ENCODE peak calls at places on chromosomes 3 and 15, in eight cellular contexts. S is colonic mucosa, P is fibroblast of mammary gland, T is GM13977, L is progenitor cell of endocrine pancreas, X is type B pancreatic cell, N is tibial nerve, K is fibroblast of lung. O is an unnamed sample.

GRCh38 chr3:101095703-101096102 is 102.5 kb upstream of the ABI3BP start:
- DNase-seq in S (no peak), P (no peak), T (no peak), L (no peak), X (no peak), N (no peak), K (peak), O (no peak)

GRCh38 chr3:57556459-57557087 is 499 bp downstream of the PDE12 start:
- DNase-seq in S (peak), P (peak), T (peak), L (peak), X (no peak), N (no peak), K (peak), O (no peak)

GRCh38 chr15:65903296-65904073 is 34.2 kb downstream of the RAB11A start:
- DNase-seq in S (no peak), P (peak), T (no peak), L (no peak), X (no peak), N (no peak), K (peak), O (no peak)

GRCh38 chr3:157618075-157618760 is 115.0 kb upstream of the VEPH1 start:
- DNase-seq in S (no peak), P (peak), T (peak), L (no peak), X (no peak), N (no peak), K (peak), O (no peak)

GRCh38 chr15:77753238-77753873 is 120.6 kb upstream of the LINGO1 start:
- DNase-seq in S (no peak), P (peak), T (peak), L (peak), X (no peak), N (no peak), K (peak), O (no peak)

GRCh38 chr3:182843478-182843877 is 50.2 kb downstream of the ATP11B start:
- DNase-seq in S (no peak), P (peak), T (no peak), L (no peak), X (no peak), N (no peak), K (peak), O (no peak)

GRCh38 chr15:52997123-52997522 is 207.0 kb upstream of the ONECUT1 start:
- DNase-seq in S (no peak), P (no peak), T (no peak), L (no peak), X (no peak), N (no peak), K (no peak), O (no peak)

GRCh38 chr15:50452927-50453326 is 28.7 kb downstream of the USP8 start:
- DNase-seq in S (no peak), P (peak), T (no peak), L (no peak), X (no peak), N (no peak), K (peak), O (no peak)

GRCh38 chr3:39095778-39096177 is 11.6 kb downstream of the GORASP1 start:
- DNase-seq in S (no peak), P (no peak), T (no peak), L (no peak), X (no peak), N (no peak), K (no peak), O (peak)

GRCh38 chr3:114644372-114644771 is 350.5 kb downstream of the TIGIT start:
- DNase-seq in S (no peak), P (no peak), T (no peak), L (no peak), X (no peak), N (no peak), K (peak), O (no peak)

GRCh38 chr3:197516517-197516889 is 39.3 kb downstream of the BDH1 start:
- DNase-seq in S (no peak), P (peak), T (no peak), L (no peak), X (no peak), N (no peak), K (peak), O (no peak)

GRCh38 chr15:60933914-60934885 is 294.9 kb downstream of the RORA start:
- DNase-seq in S (no peak), P (no peak), T (no peak), L (no peak), X (no peak), N (no peak), K (peak), O (no peak)

GRCh38 chr3:128294999-128295468 is 141.8 kb downstream of the EEFSEC start:
- DNase-seq in S (peak), P (no peak), T (no peak), L (no peak), X (peak), N (no peak), K (no peak), O (peak)

GRCh38 chr3:148309390-148310035 is 388.2 kb upstream of the AGTR1 start:
- DNase-seq in S (peak), P (peak), T (peak), L (no peak), X (no peak), N (peak), K (peak), O (no peak)

GRCh38 chr3:148873928-148874326 is 8.8 kb downstream of the CPA3 start:
- DNase-seq in S (no peak), P (no peak), T (no peak), L (no peak), X (no peak), N (no peak), K (peak), O (no peak)

GRCh38 chr15:93246266-93247242 is 157.5 kb upstream of the RGMA start:
- DNase-seq in S (no peak), P (no peak), T (no peak), L (no peak), X (no peak), N (no peak), K (no peak), O (peak)

GRCh38 chr15:63025460-63025859 is 17.1 kb upstream of the TPM1 start:
- DNase-seq in S (no peak), P (no peak), T (no peak), L (no peak), X (no peak), N (no peak), K (no peak), O (no peak)

GRCh38 chr3:51729005-51729633 is 22.3 kb downstream of the GRM2 start:
- DNase-seq in S (no peak), P (peak), T (no peak), L (no peak), X (no peak), N (no peak), K (peak), O (no peak)

GRCh38 chr3:177320765-177321247 is 123.5 kb upstream of the TBL1XR1 start:
- DNase-seq in S (no peak), P (no peak), T (no peak), L (no peak), X (no peak), N (no peak), K (peak), O (no peak)

GRCh38 chr3:22089284-22089683 is 338.3 kb upstream of the ZNF385D start:
- DNase-seq in S (no peak), P (peak), T (peak), L (no peak), X (no peak), N (no peak), K (peak), O (no peak)

GRCh38 chr3:30934208-30934550 is 39.7 kb upstream of the GADL1 start:
- DNase-seq in S (no peak), P (peak), T (peak), L (no peak), X (no peak), N (no peak), K (peak), O (no peak)

DNA sequence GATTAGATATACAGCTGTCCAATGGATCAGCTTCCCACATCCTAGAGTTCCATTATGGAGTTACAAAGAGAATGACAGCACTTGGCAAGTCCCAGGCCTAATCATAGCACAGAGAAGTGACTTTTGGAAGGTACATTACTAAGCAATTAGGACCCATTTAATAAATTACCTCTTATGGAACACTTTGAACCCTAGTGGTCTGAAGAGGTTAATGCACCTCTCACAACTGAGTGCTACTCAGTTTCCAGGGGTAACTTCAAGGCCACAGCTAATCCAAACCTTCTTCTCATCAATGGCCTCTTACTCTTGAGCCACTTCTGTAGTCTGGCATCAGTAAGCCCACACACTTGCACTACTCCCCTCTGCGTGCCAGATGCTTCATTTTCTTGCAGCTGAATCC is 34.9 kb upstream of the MEIS2 start:
- DNase-seq in S (no peak), P (no peak), T (no peak), L (no peak), X (no peak), N (no peak), K (no peak), O (no peak)
- TF ChIP-seq CTCF in S (no peak), P (peak), T (peak), L (peak), X (peak), N (no peak), K (peak), O (no peak)

DNA sequence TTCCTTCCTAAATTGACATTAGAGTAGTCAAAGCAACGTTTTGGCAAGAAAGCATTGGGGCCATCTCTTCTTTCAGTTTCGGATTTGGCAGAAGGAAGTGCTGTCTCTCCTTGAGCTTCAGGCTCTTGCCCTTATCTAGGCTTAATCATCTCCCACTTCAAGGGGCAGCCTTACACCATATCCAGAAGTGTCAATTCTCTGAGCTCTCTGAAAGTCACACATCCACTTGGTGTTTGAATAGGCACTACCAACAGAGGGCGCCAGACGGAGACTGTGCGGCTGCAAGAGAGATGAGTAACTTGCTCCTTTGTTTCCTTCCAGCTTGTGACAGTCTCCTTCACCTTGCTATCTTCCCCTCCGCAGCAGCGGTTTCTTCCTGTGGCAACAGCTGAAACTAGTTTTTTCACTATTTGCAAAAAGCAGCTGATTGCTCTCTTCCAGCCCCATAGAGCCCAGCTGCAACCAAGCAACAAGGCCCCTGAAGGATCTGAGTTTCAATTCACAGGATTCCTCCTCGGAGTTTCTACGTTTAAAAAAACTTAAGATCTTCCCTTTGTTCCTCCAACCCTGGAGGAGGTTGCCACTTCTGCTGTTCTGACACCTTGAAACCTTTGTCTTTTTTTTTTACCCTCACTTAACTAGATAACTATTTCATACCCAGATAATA is 147.0 kb upstream of the SLCO3A1 start:
- DNase-seq in S (peak), P (peak), T (peak), L (peak), X (peak), N (peak), K (peak), O (no peak)
- TF ChIP-seq CTCF in S (peak), P (peak), T (peak), L (peak), X (peak), N (peak), K (peak), O (peak)

DNA sequence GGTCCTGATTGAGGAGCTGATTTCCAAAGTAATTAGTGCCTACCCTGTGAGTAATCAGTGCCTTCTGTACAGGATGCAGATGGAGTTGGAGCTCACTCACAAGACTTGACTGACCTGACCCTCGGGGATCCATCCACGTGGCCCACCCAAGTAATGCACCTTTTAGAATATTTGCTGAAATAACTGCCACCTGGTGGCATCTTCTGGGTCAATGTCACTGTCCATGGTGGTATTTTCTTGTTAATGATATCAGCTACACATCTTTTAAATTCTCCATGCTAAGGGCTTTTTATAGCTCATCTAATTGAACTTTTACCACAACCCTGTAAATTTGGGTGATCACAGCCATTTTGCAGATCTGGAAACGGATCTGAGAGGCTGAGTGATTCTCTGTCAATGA is 74.3 kb upstream of the ANKRD34C start:
- DNase-seq in S (no peak), P (no peak), T (no peak), L (no peak), X (no peak), N (no peak), K (no peak), O (no peak)
- TF ChIP-seq CTCF in S (no peak), P (no peak), T (no peak), L (no peak), X (no peak), N (no peak), K (no peak), O (no peak)

GRCh38 chr3:37015631-37016030 is 22.3 kb downstream of the MLH1 start:
- DNase-seq in S (no peak), P (no peak), T (no peak), L (no peak), X (no peak), N (no peak), K (no peak), O (no peak)

GRCh38 chr3:37014620-37015019 is 21.3 kb downstream of the MLH1 start:
- DNase-seq in S (no peak), P (no peak), T (no peak), L (no peak), X (no peak), N (no peak), K (no peak), O (no peak)

GRCh38 chr3:37017683-37018082 is 24.4 kb downstream of the MLH1 start:
- DNase-seq in S (no peak), P (no peak), T (no peak), L (no peak), X (no peak), N (no peak), K (no peak), O (no peak)

DNA sequence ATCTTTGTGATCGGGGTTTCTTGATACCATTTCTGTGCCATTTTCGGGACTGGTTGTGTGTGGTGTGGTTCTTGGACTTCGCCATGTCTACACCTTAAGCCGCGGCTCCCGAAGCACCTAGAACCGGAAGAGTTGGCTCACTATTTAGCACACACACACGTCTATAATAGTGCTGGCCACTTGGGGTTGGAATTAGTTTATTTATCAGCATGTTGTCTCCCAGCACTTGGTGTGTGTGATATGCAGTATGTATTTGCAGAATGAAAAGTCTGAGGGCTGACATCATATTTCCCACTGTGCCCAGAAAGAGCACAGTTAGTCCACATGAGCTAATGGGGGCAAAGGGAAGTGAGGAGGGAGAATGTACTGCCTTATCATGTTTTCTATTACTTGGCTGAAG is 23.6 kb downstream of the MLH1 start:
- DNase-seq in S (no peak), P (no peak), T (no peak), L (no peak), X (no peak), N (no peak), K (no peak), O (no peak)
- TF ChIP-seq CTCF in S (no peak), P (no peak), T (no peak), L (no peak), X (no peak), N (no peak), K (no peak), O (no peak)

GRCh38 chr3:62558549-62559112 is 185.3 kb upstream of the FEZF2 start:
- DNase-seq in S (no peak), P (peak), T (peak), L (no peak), X (no peak), N (no peak), K (no peak), O (no peak)
- TF ChIP-seq CTCF in S (peak), P (peak), T (peak), L (peak), X (peak), N (no peak), K (peak), O (peak)

DNA sequence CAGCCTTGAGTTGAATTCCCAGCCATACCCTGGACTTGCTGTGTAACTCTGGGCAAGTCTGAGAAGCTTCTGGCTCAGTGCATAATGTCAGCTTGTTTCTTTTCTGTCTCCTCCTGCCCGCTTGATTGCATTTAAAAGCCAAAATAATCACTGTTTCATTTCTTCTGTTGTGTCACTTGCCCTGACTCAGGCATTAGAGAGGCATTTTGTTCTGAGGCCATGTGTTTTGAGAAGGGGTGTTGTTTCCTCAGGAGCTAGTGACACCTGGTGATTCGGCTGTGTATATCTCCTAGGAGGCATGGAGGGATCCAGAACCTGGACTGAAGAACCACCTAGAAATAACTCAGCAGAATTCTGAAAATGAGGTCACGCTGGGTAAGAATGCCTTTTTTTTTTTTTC is 16.0 kb downstream of the WDR73 start:
- DNase-seq in S (no peak), P (peak), T (no peak), L (no peak), X (no peak), N (no peak), K (peak), O (no peak)
- TF ChIP-seq CTCF in S (no peak), P (no peak), T (no peak), L (no peak), X (no peak), N (no peak), K (no peak), O (no peak)

GRCh38 chr15:98583758-98584157 is 64.6 kb upstream of the IGF1R start:
- DNase-seq in S (no peak), P (no peak), T (no peak), L (no peak), X (no peak), N (no peak), K (no peak), O (no peak)

GRCh38 chr15:98586066-98586465 is 62.3 kb upstream of the IGF1R start:
- DNase-seq in S (no peak), P (no peak), T (no peak), L (no peak), X (no peak), N (no peak), K (no peak), O (no peak)

GRCh38 chr15:98580577-98580976 is 67.8 kb upstream of the IGF1R start:
- DNase-seq in S (no peak), P (no peak), T (no peak), L (no peak), X (peak), N (no peak), K (no peak), O (peak)

GRCh38 chr15:98582900-98583554 is 65.3 kb upstream of the IGF1R start:
- DNase-seq in S (no peak), P (no peak), T (no peak), L (no peak), X (no peak), N (no peak), K (no peak), O (peak)

DNA sequence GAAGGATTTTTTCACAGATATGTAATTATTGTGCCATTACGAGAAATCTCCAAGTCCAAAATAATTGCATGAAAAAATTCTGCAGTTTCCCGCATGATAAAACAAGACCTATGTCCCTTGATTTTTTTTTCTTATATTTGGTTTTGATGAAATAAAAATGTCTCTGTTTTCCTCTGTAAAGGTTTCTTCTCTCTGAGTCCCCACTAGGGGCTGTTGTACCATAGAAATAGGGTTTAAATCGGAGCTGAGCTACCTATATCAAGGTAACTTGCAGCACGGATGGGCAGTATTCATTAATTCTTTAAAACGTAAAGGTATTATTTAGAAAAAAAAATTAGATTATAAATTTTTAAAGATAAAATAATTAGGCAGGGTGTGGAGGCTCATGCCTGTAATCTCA is 66.6 kb upstream of the IGF1R start:
- DNase-seq in S (no peak), P (no peak), T (no peak), L (no peak), X (no peak), N (no peak), K (no peak), O (no peak)
- TF ChIP-seq CTCF in S (no peak), P (no peak), T (no peak), L (peak), X (peak), N (no peak), K (no peak), O (peak)